ENCODE peak calls at places on chromosomes 13 and 19, in seven cellular contexts. K is endodermal cell, X is IMR-90, Y is heart right ventricle, P is astrocyte, D is PC-9, Z is bronchial epithelial cell. J is an unnamed sample.

GRCh38 chr13:30111810-30112209 is 195.5 kb downstream of the KATNAL1 start:
- DNase-seq in K (peak), X (no peak), Y (no peak), P (no peak), D (no peak), Z (no peak), J (no peak)

GRCh38 chr13:46181799-46182490 is at the start of gene LCP1:
- DNase-seq in K (peak), X (no peak), Y (no peak), P (no peak), D (peak), Z (no peak), J (no peak)

GRCh38 chr13:20828540-20829364 is 55.0 kb upstream of the EEF1AKMT1 start:
- DNase-seq in K (no peak), X (peak), Y (peak), P (no peak), D (no peak), Z (peak), J (no peak)

GRCh38 chr13:20102776-20103175 is 58.1 kb downstream of the GJA3 start:
- DNase-seq in K (no peak), X (no peak), Y (no peak), P (no peak), D (no peak), Z (no peak), J (no peak)

GRCh38 chr13:50713849-50714248 is 129.6 kb downstream of the DLEU7 start:
- DNase-seq in K (no peak), X (peak), Y (no peak), P (peak), D (no peak), Z (peak), J (no peak)

GRCh38 chr13:41645313-41645712 is 188.0 kb downstream of the RGCC start:
- DNase-seq in K (no peak), X (peak), Y (no peak), P (peak), D (peak), Z (peak), J (no peak)

GRCh38 chr13:88764103-88764502 is 1092.9 kb downstream of the SLITRK5 start:
- DNase-seq in K (no peak), X (no peak), Y (no peak), P (no peak), D (no peak), Z (no peak), J (no peak)

GRCh38 chr13:28820099-28821051 is at the start of gene MTUS2:
- DNase-seq in K (peak), X (no peak), Y (no peak), P (no peak), D (no peak), Z (no peak), J (no peak)

GRCh38 chr13:78601886-78602560 is 1.3 kb downstream of the POU4F1 start:
- DNase-seq in K (no peak), X (no peak), Y (no peak), P (no peak), D (no peak), Z (no peak), J (no peak)

GRCh38 chr19:5358173-5358800 is 17.7 kb upstream of the PTPRS start:
- DNase-seq in K (peak), X (peak), Y (no peak), P (peak), D (no peak), Z (no peak), J (no peak)

GRCh38 chr13:109804654-109805053 is 18.3 kb upstream of the IRS2 start:
- DNase-seq in K (peak), X (no peak), Y (no peak), P (no peak), D (no peak), Z (no peak), J (no peak)

GRCh38 chr13:46089213-46089612 is 15.6 kb downstream of the CPB2 start:
- DNase-seq in K (no peak), X (no peak), Y (no peak), P (no peak), D (no peak), Z (no peak), J (no peak)

GRCh38 chr13:79741006-79741405 is 260.1 kb downstream of the NDFIP2 start:
- DNase-seq in K (no peak), X (peak), Y (peak), P (peak), D (no peak), Z (peak), J (no peak)

DNA sequence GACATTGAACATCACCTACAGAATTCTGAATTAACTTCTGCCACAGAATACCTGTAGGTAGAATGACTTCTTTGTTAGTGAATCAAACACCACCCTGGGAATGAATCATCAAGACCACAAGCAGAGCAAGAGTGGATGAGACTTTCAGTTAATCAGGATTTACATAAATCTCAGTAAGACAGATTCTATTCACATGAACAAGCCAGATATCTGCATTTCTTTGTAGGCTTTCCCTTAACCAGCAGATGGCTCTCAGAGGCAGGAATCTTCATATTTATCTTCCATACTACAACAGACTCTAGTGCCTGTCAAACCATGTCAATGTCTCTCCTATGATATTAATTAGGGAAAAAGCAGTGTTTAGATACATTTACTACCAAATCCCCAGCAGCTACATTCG is 412.1 kb downstream of the KLF12 start:
- DNase-seq in K (no peak), X (peak), Y (no peak), P (peak), D (peak), Z (peak), J (no peak)
- TF ChIP-seq CTCF in K (peak), X (peak), Y (peak), P (peak), D (no peak), Z (peak), J (peak)

DNA sequence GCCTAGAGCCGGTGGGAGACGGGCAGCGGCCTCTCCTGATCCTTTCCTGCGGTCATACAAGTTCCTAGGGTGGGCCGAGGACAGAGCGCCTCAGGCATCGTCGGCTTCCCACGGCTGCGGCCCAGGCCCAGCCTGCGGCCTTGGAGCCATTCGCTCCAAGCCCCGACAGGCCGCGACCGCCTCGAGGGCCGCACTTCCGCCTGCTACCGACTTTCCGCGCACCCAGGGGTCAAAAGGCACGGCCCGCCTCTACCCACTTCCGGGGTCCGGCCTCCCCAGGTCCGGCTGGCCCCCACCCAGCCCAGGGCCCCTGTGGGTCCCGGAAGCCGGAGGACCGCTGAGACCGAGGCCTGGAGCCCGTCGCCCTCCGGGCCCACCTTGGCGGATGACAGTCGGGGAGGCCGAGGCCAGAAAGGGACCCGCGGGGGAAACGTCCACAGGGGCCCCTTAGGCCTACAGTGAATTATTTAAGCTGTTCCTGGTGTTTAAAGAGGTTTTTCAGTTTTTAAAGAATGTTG is 16.2 kb downstream of the ZIC2 start:
- DNase-seq in K (no peak), X (no peak), Y (no peak), P (no peak), D (no peak), Z (no peak), J (no peak)
- H3K4me3 ChIP-seq in K (no peak), X (no peak), Y (no peak), P (no peak), D (no peak), Z (no peak), J (no peak)

GRCh38 chr19:51703655-51704515 is 10.8 kb downstream of the SPACA6 start:
- DNase-seq in K (peak), X (peak), Y (peak), P (peak), D (peak), Z (peak), J (peak)
- TF ChIP-seq CTCF in K (peak), X (peak), Y (peak), P (no peak), D (peak), Z (peak), J (peak)

GRCh38 chr13:99298056-99298455 is 9.1 kb downstream of the GPR183 start:
- DNase-seq in K (no peak), X (no peak), Y (no peak), P (no peak), D (no peak), Z (no peak), J (no peak)
- H3K4me3 ChIP-seq in K (no peak), X (no peak), Y (no peak), P (no peak), D (no peak), Z (no peak), J (no peak)

DNA sequence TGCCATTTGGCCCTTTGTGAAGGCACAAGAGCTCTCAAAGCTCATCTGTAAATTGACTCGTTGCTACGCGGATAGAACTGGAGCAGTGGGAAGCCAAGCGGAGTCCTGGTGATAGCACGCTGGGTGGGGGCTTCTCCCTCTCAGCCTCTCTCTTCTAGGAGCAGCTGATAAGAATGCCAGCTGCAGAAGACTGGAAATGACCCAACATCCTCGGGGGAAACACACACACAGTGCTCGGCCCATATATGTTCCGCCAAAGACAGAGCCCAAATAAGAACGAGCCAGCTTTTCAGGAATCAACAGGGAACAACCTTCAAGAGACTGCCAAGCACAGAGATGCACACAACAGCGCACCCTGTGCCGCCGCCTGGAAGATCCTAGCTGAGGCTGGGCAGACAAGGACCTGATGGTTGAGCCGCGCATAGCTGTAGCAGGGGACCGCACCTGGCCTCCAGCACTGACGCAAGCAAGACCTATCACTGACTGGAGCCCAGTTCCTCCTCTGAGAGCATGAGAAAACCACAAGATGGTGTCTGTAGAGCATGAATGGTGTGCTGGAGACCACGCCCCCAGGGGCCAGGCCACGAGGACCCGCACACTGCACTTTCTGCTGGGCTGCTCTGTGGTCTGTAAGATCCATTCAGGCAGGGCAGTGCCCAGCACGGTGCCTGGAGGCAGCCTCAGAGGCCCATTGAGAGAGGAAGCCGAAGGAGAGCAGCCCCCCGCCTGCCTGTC is 16.0 kb upstream of the SLC35E1 start:
- DNase-seq in K (no peak), X (peak), Y (no peak), P (peak), D (no peak), Z (no peak), J (no peak)
- TF ChIP-seq CTCF in K (no peak), X (no peak), Y (no peak), P (no peak), D (no peak), Z (no peak), J (no peak)

GRCh38 chr19:49636230-49636932 is 3.6 kb downstream of the RRAS start:
- DNase-seq in K (peak), X (no peak), Y (no peak), P (no peak), D (no peak), Z (no peak), J (no peak)

GRCh38 chr19:49637865-49638350 is 2.0 kb downstream of the RRAS start:
- DNase-seq in K (peak), X (peak), Y (peak), P (peak), D (peak), Z (peak), J (peak)

GRCh38 chr19:49639401-49640112 is 386 bp downstream of the RRAS start:
- DNase-seq in K (peak), X (no peak), Y (peak), P (no peak), D (no peak), Z (no peak), J (peak)

GRCh38 chr19:49640113-49640898 is at the start of gene RRAS:
- DNase-seq in K (peak), X (peak), Y (peak), P (peak), D (peak), Z (peak), J (peak)

GRCh38 chr19:49638360-49638759 is 1.6 kb downstream of the RRAS start:
- DNase-seq in K (peak), X (no peak), Y (peak), P (no peak), D (no peak), Z (peak), J (peak)
- H3K4me3 ChIP-seq in K (no peak), X (peak), Y (peak), P (peak), D (peak), Z (peak), J (peak)

GRCh38 chr13:111975539-111976473 is 91.1 kb upstream of the SOX1 start:
- DNase-seq in K (no peak), X (no peak), Y (no peak), P (no peak), D (no peak), Z (no peak), J (no peak)
- TF ChIP-seq CTCF in K (no peak), X (no peak), Y (no peak), P (no peak), D (no peak), Z (no peak), J (no peak)